ENCODE peak calls at places on chromosomes 3 and 15, in ten cellular contexts. V is WERI-Rb-1, Q is cardiac fibroblast, T is AG04450, U is right cardiac atrium, W is tibial artery, K is mesendoderm, O is epithelial cell of esophagus, H is AG10803, B is GM23338. D is an unnamed sample.
A peak's percentile ranks its signal among the peaks of the same experiment; 100 is the strongest.

GRCh38 chr3:99920530-99921376 is 103.1 kb downstream of the CMSS1 start:
- DNase-seq in W (peak; percentile 87), K (peak; percentile 91), O (peak; percentile 87), V (peak; percentile 87), U (peak; percentile 92), B (peak; percentile 50), H (peak; percentile 72), Q (peak; percentile 73), T (no peak), D (no peak)

GRCh38 chr3:53157974-53158580 is 2.9 kb upstream of the PRKCD start:
- DNase-seq in B (no peak), V (no peak), T (no peak), U (no peak), Q (no peak), H (no peak), O (no peak), W (no peak), K (no peak), D (no peak)

GRCh38 chr3:157611176-157611575 is 108.0 kb upstream of the VEPH1 start:
- DNase-seq in H (no peak), V (no peak), K (no peak), W (no peak), B (no peak), T (no peak), O (no peak), Q (no peak), U (no peak), D (peak; percentile 78)

GRCh38 chr3:42097166-42097946 is 6.2 kb downstream of the TRAK1 start:
- DNase-seq in K (no peak), T (peak; percentile 63), O (peak; percentile 62), U (no peak), Q (peak; percentile 49), W (no peak), V (no peak), H (peak; percentile 90), B (no peak), D (no peak)

GRCh38 chr3:54877675-54878544 is 49.9 kb downstream of the LRTM1 start:
- DNase-seq in U (no peak), W (no peak), B (no peak), V (peak; percentile 40), O (peak; percentile 16), Q (peak; percentile 13), K (no peak), T (no peak), H (peak; percentile 53), D (no peak)

GRCh38 chr15:31328999-31329639 is 2.5 kb downstream of the KLF13 start:
- DNase-seq in K (peak; percentile 55), V (peak; percentile 39), O (peak; percentile 32), U (peak; percentile 79), Q (no peak), W (no peak), B (peak; percentile 67), H (no peak), T (no peak), D (no peak)

GRCh38 chr3:51954713-51955112 is 468 bp upstream of the GPR62 start:
- DNase-seq in W (no peak), V (no peak), B (no peak), U (no peak), O (no peak), T (no peak), Q (no peak), K (no peak), H (no peak), D (no peak)

GRCh38 chr3:186583820-186584219 is 13.3 kb downstream of the DNAJB11 start:
- DNase-seq in T (no peak), K (no peak), B (no peak), O (peak; percentile 63), Q (no peak), W (no peak), H (peak; percentile 11), V (no peak), U (no peak), D (no peak)

GRCh38 chr3:82208002-82208710 is 446.7 kb upstream of the GBE1 start:
- DNase-seq in U (no peak), O (no peak), T (no peak), W (no peak), Q (no peak), K (no peak), B (no peak), V (no peak), H (no peak), D (no peak)

GRCh38 chr3:63467392-63467791 is 185.1 kb upstream of the SNTN start:
- DNase-seq in H (no peak), U (no peak), V (no peak), Q (no peak), B (no peak), W (no peak), K (no peak), O (no peak), T (no peak), D (no peak)

GRCh38 chr3:154844863-154845262 is 235.3 kb upstream of the MME start:
- DNase-seq in O (no peak), V (no peak), U (no peak), W (no peak), T (no peak), Q (no peak), K (no peak), H (no peak), B (no peak), D (no peak)

GRCh38 chr3:99126291-99126690 is 224.8 kb upstream of the DCBLD2 start:
- DNase-seq in V (no peak), H (peak; percentile 75), T (no peak), B (no peak), K (no peak), W (no peak), U (no peak), O (no peak), Q (peak; percentile 56), D (no peak)

GRCh38 chr3:190541560-190541959 is 27.7 kb downstream of the IL1RAP start:
- DNase-seq in Q (no peak), K (no peak), U (no peak), O (no peak), H (no peak), V (no peak), B (no peak), T (no peak), W (no peak), D (no peak)

GRCh38 chr3:190548031-190548656 is 34.3 kb downstream of the IL1RAP start:
- DNase-seq in U (no peak), K (no peak), W (no peak), H (no peak), O (no peak), V (no peak), T (no peak), B (no peak), Q (no peak), D (no peak)

GRCh38 chr3:190546881-190547510 is 33.1 kb downstream of the IL1RAP start:
- DNase-seq in Q (no peak), T (no peak), K (no peak), H (no peak), U (no peak), O (no peak), W (no peak), B (no peak), V (peak; percentile 7), D (no peak)

GRCh38 chr3:190543656-190544055 is 29.8 kb downstream of the IL1RAP start:
- DNase-seq in K (no peak), V (no peak), H (no peak), Q (no peak), U (no peak), T (no peak), B (no peak), O (peak; percentile 92), W (no peak), D (no peak)

DNA sequence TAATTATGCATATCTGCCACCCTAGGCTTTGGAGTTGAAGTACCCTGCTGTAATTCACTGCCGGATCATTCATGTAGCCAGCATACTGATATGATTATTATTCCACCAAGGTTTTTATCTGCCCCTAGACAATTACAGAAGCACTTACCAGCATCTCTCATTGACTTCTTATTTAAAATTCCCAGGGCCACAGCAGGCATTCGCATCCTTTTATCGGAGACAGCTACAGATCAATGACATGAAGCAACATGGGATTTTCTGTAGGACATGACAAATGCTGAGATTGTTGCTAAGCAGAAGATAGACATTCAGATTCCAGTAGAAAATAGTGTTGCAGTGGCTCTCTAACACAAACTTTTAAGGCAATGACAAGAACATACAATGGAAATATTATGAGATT is 31.4 kb downstream of the IL1RAP start:
- DNase-seq in W (no peak), T (no peak), V (no peak), K (no peak), H (no peak), O (no peak), Q (no peak), B (no peak), U (no peak), D (no peak)
- H3K4me3 ChIP-seq in W (no peak overlapping the region), T (no peak overlapping the region), V (no peak overlapping the region), K (no peak overlapping the region), H (no peak overlapping the region), O (no peak overlapping the region), Q (no peak overlapping the region), B (no peak overlapping the region), U (no peak overlapping the region), D (no peak overlapping the region)

DNA sequence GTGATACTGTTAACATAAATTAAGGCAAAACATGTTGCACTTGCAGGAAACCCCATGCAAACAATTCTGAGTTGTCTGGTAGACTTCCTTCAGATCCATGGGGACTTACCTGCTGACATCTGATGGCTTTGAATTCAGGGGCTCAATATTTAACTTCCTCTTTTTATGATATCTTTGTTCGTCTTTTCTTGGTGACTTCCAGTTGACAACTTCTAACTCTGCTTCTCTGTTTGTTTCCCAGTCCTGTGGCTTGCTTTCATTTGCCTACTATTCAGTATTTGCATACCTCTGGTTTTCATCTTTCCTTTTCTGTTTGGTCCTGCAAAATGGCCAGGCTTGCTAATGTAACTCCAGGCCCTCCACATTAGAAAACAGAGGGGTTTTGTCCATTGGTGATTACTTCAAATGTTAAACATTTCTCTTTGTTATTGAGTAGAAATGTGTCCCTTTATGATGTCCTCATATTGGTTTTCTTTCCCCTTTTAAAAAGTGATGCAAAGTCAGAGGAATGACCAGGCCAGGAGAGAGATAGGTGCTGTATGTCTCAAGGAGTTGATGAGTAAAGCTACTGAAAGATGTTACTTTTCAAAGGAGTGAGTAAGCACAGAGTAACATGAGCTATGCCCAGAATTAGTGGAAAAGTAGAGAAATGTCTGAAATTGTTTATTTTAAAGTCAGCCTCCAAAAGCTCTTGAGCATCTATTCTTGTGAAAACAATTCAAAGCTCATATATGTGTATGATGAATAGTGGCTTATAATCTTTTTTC is 335.9 kb downstream of the LPP start:
- DNase-seq in O (peak; percentile 34), B (no peak), U (no peak), W (no peak), H (peak; percentile 62), T (peak; percentile 41), K (no peak), Q (no peak), V (no peak), D (no peak)
- H3K4me3 ChIP-seq in O (no peak overlapping the region), B (no peak overlapping the region), U (no peak overlapping the region), W (no peak overlapping the region), H (no peak overlapping the region), T (no peak overlapping the region), K (no peak overlapping the region), Q (no peak overlapping the region), V (no peak overlapping the region), D (no peak overlapping the region)

GRCh38 chr3:9916346-9916733 is 558 bp upstream of the IL17RC start:
- DNase-seq in B (peak; percentile 24), O (peak; percentile 64), K (peak; percentile 37), U (no peak), T (no peak), H (peak; percentile 74), W (no peak), V (peak; percentile 53), Q (peak; percentile 42), D (no peak)
- H3K4me3 ChIP-seq in B (peak overlapping the region; percentile 48), O (no peak overlapping the region), K (no peak overlapping the region), U (peak overlapping the region; percentile 35), T (peak overlapping the region; percentile 66), H (peak overlapping the region; percentile 71), W (peak overlapping the region; percentile 55), V (peak overlapping the region; percentile 63), Q (peak overlapping the region; percentile 62), D (no peak overlapping the region)

GRCh38 chr3:183226333-183226732 is 26.7 kb upstream of the B3GNT5 start:
- DNase-seq in H (no peak), T (no peak), V (no peak), O (no peak), B (no peak), W (no peak), Q (no peak), K (no peak), U (no peak), D (no peak)
- H3K4me3 ChIP-seq in H (no peak overlapping the region), T (no peak overlapping the region), V (no peak overlapping the region), O (no peak overlapping the region), B (no peak overlapping the region), W (no peak overlapping the region), Q (no peak overlapping the region), K (no peak overlapping the region), U (no peak overlapping the region), D (no peak overlapping the region)